ENCODE peak calls at places on chromosome 7, in nine cellular contexts. M is fibroblast of mammary gland, C is left ventricle myocardium inferior, W is M059J, Q is A172, J is nephron progenitor cell, L is right cardiac atrium, D is T-helper 9 cell, F is fibroblast of the aortic adventitia. S is an unnamed sample.
A peak's percentile ranks its signal among the peaks of the same experiment; 100 is the strongest.

GRCh38 chr7:2138146-2138765 is 94.5 kb downstream of the MAD1L1 start:
- DNase-seq in M (no peak), C (no peak), W (no peak), Q (no peak), J (no peak), L (no peak), D (no peak), F (no peak), S (no peak)

GRCh38 chr7:1144269-1144771 is 15.7 kb downstream of the ZFAND2A start:
- DNase-seq in M (peak; percentile 34), C (peak; percentile 50), W (peak; percentile 72), Q (no peak), J (no peak), L (peak; percentile 42), D (no peak), F (peak; percentile 31), S (peak; percentile 39)

GRCh38 chr7:66758964-66759628 is 18.6 kb downstream of the RABGEF1 start:
- DNase-seq in M (peak; percentile 22), C (no peak), W (no peak), Q (no peak), J (no peak), L (no peak), D (no peak), F (no peak), S (no peak)

GRCh38 chr7:75642810-75643486 is 95.8 kb downstream of the HIP1 start:
- DNase-seq in M (peak; percentile 75), C (no peak), W (peak; percentile 42), Q (peak; percentile 66), J (peak; percentile 41), L (peak; percentile 35), D (peak; percentile 41), F (peak; percentile 64), S (peak; percentile 80)

GRCh38 chr7:71775648-71776047 is 636.5 kb downstream of the CALN1 start:
- DNase-seq in M (peak; percentile 42), C (no peak), W (peak; percentile 72), Q (no peak), J (no peak), L (no peak), D (no peak), F (no peak), S (no peak)

GRCh38 chr7:105268511-105269392 is 120.0 kb downstream of the SRPK2 start:
- DNase-seq in M (peak; percentile 72), C (no peak), W (peak; percentile 60), Q (peak; percentile 51), J (no peak), L (no peak), D (no peak), F (peak; percentile 81), S (peak; percentile 67)

GRCh38 chr7:67344481-67345193 is 348.0 kb downstream of the TYW1 start:
- DNase-seq in M (no peak), C (no peak), W (no peak), Q (no peak), J (no peak), L (no peak), D (no peak), F (no peak), S (peak; percentile 68)

GRCh38 chr7:99126921-99127553 is 16.9 kb downstream of the SMURF1 start:
- DNase-seq in M (peak; percentile 70), C (no peak), W (no peak), Q (no peak), J (no peak), L (no peak), D (no peak), F (peak; percentile 77), S (no peak)

GRCh38 chr7:8161398-8161828 is 100.6 kb downstream of the ICA1 start:
- DNase-seq in M (no peak), C (no peak), W (no peak), Q (no peak), J (no peak), L (no peak), D (no peak), F (no peak), S (no peak)

GRCh38 chr7:73954181-73954580 is 73.8 kb upstream of the ELN start:
- DNase-seq in M (no peak), C (no peak), W (no peak), Q (no peak), J (no peak), L (no peak), D (no peak), F (no peak), S (no peak)

GRCh38 chr7:71925663-71926062 is 486.5 kb downstream of the CALN1 start:
- DNase-seq in M (no peak), C (no peak), W (no peak), Q (no peak), J (no peak), L (no peak), D (no peak), F (no peak), S (no peak)

GRCh38 chr7:80440908-80441307 is 71.0 kb downstream of the GNAT3 start:
- DNase-seq in M (peak; percentile 73), C (no peak), W (peak; percentile 40), Q (no peak), J (no peak), L (no peak), D (no peak), F (peak; percentile 70), S (no peak)

GRCh38 chr7:24395512-24395911 is 111.5 kb downstream of the NPY start:
- DNase-seq in M (no peak), C (no peak), W (no peak), Q (no peak), J (peak; percentile 23), L (no peak), D (no peak), F (no peak), S (no peak)

GRCh38 chr7:139992353-139993054 is 70.2 kb downstream of the PARP12 start:
- DNase-seq in M (no peak), C (no peak), W (no peak), Q (no peak), J (no peak), L (no peak), D (no peak), F (no peak), S (no peak)

GRCh38 chr7:158828343-158829020 is 827 bp downstream of the ESYT2 start:
- DNase-seq in M (no peak), C (peak; percentile 59), W (peak; percentile 45), Q (no peak), J (peak; percentile 69), L (peak; percentile 61), D (peak; percentile 25), F (no peak), S (no peak)

GRCh38 chr7:51034531-51035264 is 252.0 kb upstream of the GRB10 start:
- DNase-seq in M (peak; percentile 87), C (no peak), W (peak; percentile 90), Q (peak; percentile 76), J (no peak), L (no peak), D (no peak), F (peak; percentile 78), S (peak; percentile 4)

GRCh38 chr7:30727061-30727945 is 24.6 kb upstream of the INMT start:
- DNase-seq in M (peak; percentile 33), C (no peak), W (peak; percentile 29), Q (no peak), J (no peak), L (no peak), D (peak; percentile 36), F (peak; percentile 10), S (no peak)

GRCh38 chr7:16644987-16645592 is 464 bp downstream of the ANKMY2 start:
- DNase-seq in M (peak; percentile 43), C (peak; percentile 31), W (no peak), Q (peak; percentile 45), J (peak; percentile 76), L (peak; percentile 31), D (peak; percentile 2), F (peak; percentile 54), S (no peak)

GRCh38 chr7:151844828-151845200 is 32.1 kb downstream of the PRKAG2 start:
- DNase-seq in M (no peak), C (peak; percentile 10), W (no peak), Q (no peak), J (no peak), L (no peak), D (no peak), F (no peak), S (no peak)

GRCh38 chr7:95330194-95331003 is 6.1 kb upstream of the PON1 start:
- DNase-seq in M (peak; percentile 37), C (no peak), W (peak; percentile 53), Q (peak; percentile 36), J (no peak), L (no peak), D (no peak), F (peak; percentile 9), S (no peak)

GRCh38 chr7:78794101-78794500 is 659.4 kb downstream of the MAGI2 start:
- DNase-seq in M (no peak), C (no peak), W (peak; percentile 46), Q (no peak), J (no peak), L (no peak), D (no peak), F (no peak), S (no peak)

GRCh38 chr7:509426-509825 is 10.2 kb downstream of the PDGFA start:
- DNase-seq in M (no peak), C (peak; percentile 5), W (no peak), Q (no peak), J (no peak), L (peak; percentile 2), D (no peak), F (no peak), S (no peak)

GRCh38 chr7:10802526-10802925 is 171.1 kb upstream of the PHF14 start:
- DNase-seq in M (peak; percentile 92), C (no peak), W (peak; percentile 50), Q (peak; percentile 93), J (no peak), L (no peak), D (no peak), F (no peak), S (peak; percentile 94)

GRCh38 chr7:93119191-93119905 is 1.6 kb upstream of the SAMD9 start:
- DNase-seq in M (no peak), C (no peak), W (peak; percentile 86), Q (peak; percentile 56), J (no peak), L (no peak), D (no peak), F (peak; percentile 16), S (peak; percentile 59)

GRCh38 chr7:90910136-90910535 is 314.0 kb downstream of the CDK14 start:
- DNase-seq in M (peak; percentile 35), C (no peak), W (no peak), Q (peak; percentile 2), J (no peak), L (no peak), D (no peak), F (no peak), S (peak; percentile 48)

GRCh38 chr7:96327429-96327828 is 5.5 kb upstream of the SLC25A13 start:
- DNase-seq in M (no peak), C (no peak), W (no peak), Q (no peak), J (no peak), L (no peak), D (no peak), F (no peak), S (peak; percentile 72)

S was measured in epithelial cell of esophagus.